ENCODE peak calls at places on chromosomes 7 and 10, in five cellular contexts. One of them, this sample, is unnamed.

GRCh38 chr10:52632591-52632990 is 140.0 kb downstream of the MBL2 start:
- DNase-seq in pancreas: no peak
- DNase-seq in H9: no peak
- DNase-seq in astrocyte: no peak
- DNase-seq in GM13977: no peak
- DNase-seq in this sample: no peak

GRCh38 chr7:71521506-71521905 is 389.6 kb downstream of the GALNT17 start:
- DNase-seq in pancreas: no peak
- DNase-seq in H9: no peak
- DNase-seq in astrocyte: peak
- DNase-seq in GM13977: no peak
- DNase-seq in this sample: no peak

GRCh38 chr7:130910949-130911944 is 177.2 kb upstream of the KLF14 start:
- DNase-seq in pancreas: no peak
- DNase-seq in H9: peak
- DNase-seq in astrocyte: peak
- DNase-seq in GM13977: no peak
- DNase-seq in this sample: no peak

GRCh38 chr10:31599626-31600504 is 280.8 kb downstream of the ZEB1 start:
- DNase-seq in pancreas: no peak
- DNase-seq in H9: peak
- DNase-seq in astrocyte: no peak
- DNase-seq in GM13977: no peak
- DNase-seq in this sample: no peak

GRCh38 chr7:93043393-93043985 is 74.3 kb downstream of the SAMD9 start:
- DNase-seq in pancreas: no peak
- DNase-seq in H9: peak
- DNase-seq in astrocyte: peak
- DNase-seq in GM13977: no peak
- DNase-seq in this sample: no peak

GRCh38 chr10:8133146-8133545 is 78.7 kb downstream of the GATA3 start:
- DNase-seq in pancreas: no peak
- DNase-seq in H9: no peak
- DNase-seq in astrocyte: peak
- DNase-seq in GM13977: peak
- DNase-seq in this sample: peak

GRCh38 chr7:137073571-137074325 is 205.3 kb downstream of the CHRM2 start:
- DNase-seq in pancreas: no peak
- DNase-seq in H9: no peak
- DNase-seq in astrocyte: peak
- DNase-seq in GM13977: no peak
- DNase-seq in this sample: no peak

GRCh38 chr10:2980116-2980515 is 87.2 kb upstream of the PFKP start:
- DNase-seq in pancreas: no peak
- DNase-seq in H9: no peak
- DNase-seq in astrocyte: peak
- DNase-seq in GM13977: no peak
- DNase-seq in this sample: no peak

GRCh38 chr7:106165328-106165727 is 53.2 kb upstream of the SYPL1 start:
- DNase-seq in pancreas: no peak
- DNase-seq in H9: no peak
- DNase-seq in astrocyte: peak
- DNase-seq in GM13977: no peak
- DNase-seq in this sample: no peak

GRCh38 chr10:131874991-131875451 is 25.8 kb upstream of the PPP2R2D start:
- DNase-seq in pancreas: peak
- DNase-seq in H9: peak
- DNase-seq in astrocyte: peak
- DNase-seq in GM13977: peak
- DNase-seq in this sample: peak

GRCh38 chr10:46216003-46216634 is 70.7 kb upstream of the ANTXRL start:
- DNase-seq in pancreas: no peak
- DNase-seq in H9: no peak
- DNase-seq in astrocyte: no peak
- DNase-seq in GM13977: peak
- DNase-seq in this sample: peak

GRCh38 chr10:132149917-132150316 is 36.8 kb upstream of the DPYSL4 start:
- DNase-seq in pancreas: no peak
- DNase-seq in H9: no peak
- DNase-seq in astrocyte: no peak
- DNase-seq in GM13977: no peak
- DNase-seq in this sample: no peak

GRCh38 chr7:111595780-111596179 is 33.5 kb upstream of the IMMP2L start:
- DNase-seq in pancreas: no peak
- DNase-seq in H9: no peak
- DNase-seq in astrocyte: no peak
- DNase-seq in GM13977: no peak
- DNase-seq in this sample: no peak

GRCh38 chr7:111535142-111535541 is 27.1 kb downstream of the IMMP2L start:
- DNase-seq in pancreas: no peak
- DNase-seq in H9: no peak
- DNase-seq in astrocyte: no peak
- DNase-seq in GM13977: no peak
- DNase-seq in this sample: no peak

GRCh38 chr10:77266242-77266641 is 371.4 kb downstream of the KCNMA1 start:
- DNase-seq in pancreas: no peak
- DNase-seq in H9: no peak
- DNase-seq in astrocyte: no peak
- DNase-seq in GM13977: no peak
- DNase-seq in this sample: no peak

GRCh38 chr7:47320296-47320695 is 261.6 kb downstream of the TNS3 start:
- DNase-seq in pancreas: no peak
- DNase-seq in H9: no peak
- DNase-seq in astrocyte: peak
- DNase-seq in GM13977: no peak
- DNase-seq in this sample: no peak

GRCh38 chr7:91168766-91169518 is 95.3 kb upstream of the FZD1 start:
- DNase-seq in pancreas: no peak
- DNase-seq in H9: no peak
- DNase-seq in astrocyte: peak
- DNase-seq in GM13977: no peak
- DNase-seq in this sample: no peak

GRCh38 chr7:47253650-47254080 is 328.2 kb downstream of the TNS3 start:
- DNase-seq in pancreas: no peak
- DNase-seq in H9: peak
- DNase-seq in astrocyte: peak
- DNase-seq in GM13977: peak
- DNase-seq in this sample: peak

GRCh38 chr7:64541438-64542359 is 21.2 kb downstream of the ZNF680 start:
- DNase-seq in pancreas: no peak
- DNase-seq in H9: no peak
- DNase-seq in astrocyte: peak
- DNase-seq in GM13977: no peak
- DNase-seq in this sample: no peak

DNA sequence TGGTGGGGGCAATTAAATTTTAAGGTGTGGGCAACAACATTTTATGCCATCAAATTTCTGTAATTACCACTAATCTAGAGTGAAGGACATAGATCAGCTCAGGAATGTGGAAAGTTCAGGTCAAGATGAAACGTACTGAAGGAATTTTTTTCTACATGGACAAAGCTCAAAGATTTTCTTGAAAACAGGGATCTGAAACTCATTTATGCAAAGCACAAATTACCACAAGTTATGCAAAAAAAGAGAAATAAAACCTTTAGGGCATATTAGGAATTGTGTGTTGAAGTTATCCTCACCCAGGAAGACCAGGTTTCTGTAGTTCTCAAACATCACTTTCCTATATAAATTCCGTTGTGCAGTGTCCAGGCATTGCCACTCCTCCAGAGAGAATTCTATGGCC is 18.9 kb downstream of the ZNF680 start:
- DNase-seq in pancreas: no peak
- DNase-seq in H9: no peak
- DNase-seq in astrocyte: no peak
- DNase-seq in GM13977: no peak
- DNase-seq in this sample: no peak
- TF ChIP-seq CTCF in pancreas: no peak
- TF ChIP-seq CTCF in H9: no peak
- TF ChIP-seq CTCF in astrocyte: no peak
- TF ChIP-seq CTCF in GM13977: no peak
- TF ChIP-seq CTCF in this sample: no peak

GRCh38 chr7:124515431-124515830 is 250.2 kb downstream of the GPR37 start:
- DNase-seq in pancreas: no peak
- DNase-seq in H9: no peak
- DNase-seq in astrocyte: no peak
- DNase-seq in GM13977: no peak
- DNase-seq in this sample: no peak
- TF ChIP-seq CTCF in pancreas: no peak
- TF ChIP-seq CTCF in H9: no peak
- TF ChIP-seq CTCF in astrocyte: no peak
- TF ChIP-seq CTCF in GM13977: no peak
- TF ChIP-seq CTCF in this sample: no peak

DNA sequence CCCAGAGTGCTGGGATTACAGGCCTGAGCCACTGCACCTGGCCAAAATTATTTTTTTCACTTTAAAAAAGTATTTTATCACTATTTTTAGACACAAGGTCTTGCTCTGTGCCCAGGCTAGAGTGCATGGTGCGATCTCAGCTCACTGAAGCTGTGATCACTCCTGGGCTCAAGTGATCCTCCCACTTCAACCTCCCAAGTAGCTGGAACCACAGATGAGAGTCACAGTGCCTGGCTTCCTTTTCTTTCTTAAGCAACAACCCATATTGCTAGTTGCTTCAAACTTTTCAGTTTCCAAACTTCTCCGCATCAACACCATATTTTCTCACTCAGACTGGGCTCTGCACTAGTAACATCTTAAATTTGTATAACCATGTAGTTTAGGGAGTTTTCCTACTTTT is 9.5 kb upstream of the SMC3 start:
- DNase-seq in pancreas: no peak
- DNase-seq in H9: no peak
- DNase-seq in astrocyte: no peak
- DNase-seq in GM13977: no peak
- DNase-seq in this sample: no peak
- TF ChIP-seq CTCF in pancreas: no peak
- TF ChIP-seq CTCF in H9: no peak
- TF ChIP-seq CTCF in astrocyte: no peak
- TF ChIP-seq CTCF in GM13977: no peak
- TF ChIP-seq CTCF in this sample: no peak

GRCh38 chr10:5018150-5018549 is 14.5 kb upstream of the AKR1C2 start:
- DNase-seq in pancreas: no peak
- DNase-seq in H9: no peak
- DNase-seq in astrocyte: no peak
- DNase-seq in GM13977: no peak
- DNase-seq in this sample: no peak

GRCh38 chr10:5012595-5012994 is 8.9 kb upstream of the AKR1C2 start:
- DNase-seq in pancreas: no peak
- DNase-seq in H9: no peak
- DNase-seq in astrocyte: no peak
- DNase-seq in GM13977: no peak
- DNase-seq in this sample: no peak

GRCh38 chr10:5013385-5013784 is 9.7 kb upstream of the AKR1C2 start:
- DNase-seq in pancreas: no peak
- DNase-seq in H9: no peak
- DNase-seq in astrocyte: no peak
- DNase-seq in GM13977: no peak
- DNase-seq in this sample: no peak

GRCh38 chr10:5014936-5015335 is 11.3 kb upstream of the AKR1C2 start:
- DNase-seq in pancreas: peak
- DNase-seq in H9: no peak
- DNase-seq in astrocyte: no peak
- DNase-seq in GM13977: no peak
- DNase-seq in this sample: no peak
- TF ChIP-seq CTCF in pancreas: no peak
- TF ChIP-seq CTCF in H9: no peak
- TF ChIP-seq CTCF in astrocyte: no peak
- TF ChIP-seq CTCF in GM13977: no peak
- TF ChIP-seq CTCF in this sample: no peak

GRCh38 chr10:88693392-88694020 is 12.5 kb upstream of the LIPK start:
- DNase-seq in pancreas: no peak
- DNase-seq in H9: no peak
- DNase-seq in astrocyte: no peak
- DNase-seq in GM13977: no peak
- DNase-seq in this sample: no peak
- TF ChIP-seq CTCF in pancreas: no peak
- TF ChIP-seq CTCF in H9: peak
- TF ChIP-seq CTCF in astrocyte: peak
- TF ChIP-seq CTCF in GM13977: no peak
- TF ChIP-seq CTCF in this sample: no peak

DNA sequence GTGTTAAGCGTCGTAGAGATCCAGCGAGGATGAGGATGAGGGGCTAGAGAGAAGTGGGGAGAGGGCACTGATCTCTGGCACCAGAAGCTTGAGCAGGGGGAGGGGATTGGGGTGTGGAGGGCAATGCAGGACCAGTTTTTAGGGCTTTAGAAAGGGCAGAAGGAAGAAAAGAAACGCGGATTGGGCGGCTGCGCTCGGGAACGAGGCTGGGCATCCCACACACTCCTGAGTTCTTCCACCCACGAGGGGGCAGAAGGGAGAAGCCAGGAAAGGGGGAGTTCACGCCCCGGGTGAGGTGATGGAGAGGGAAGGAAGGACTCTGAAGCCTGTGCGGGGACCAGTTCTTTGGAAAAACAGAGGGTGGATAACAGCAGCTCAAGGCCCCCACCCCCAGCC is 6.1 kb upstream of the VGF start:
- DNase-seq in pancreas: no peak
- DNase-seq in H9: no peak
- DNase-seq in astrocyte: no peak
- DNase-seq in GM13977: no peak
- DNase-seq in this sample: no peak
- TF ChIP-seq CTCF in pancreas: no peak
- TF ChIP-seq CTCF in H9: no peak
- TF ChIP-seq CTCF in astrocyte: no peak
- TF ChIP-seq CTCF in GM13977: no peak
- TF ChIP-seq CTCF in this sample: no peak

DNA sequence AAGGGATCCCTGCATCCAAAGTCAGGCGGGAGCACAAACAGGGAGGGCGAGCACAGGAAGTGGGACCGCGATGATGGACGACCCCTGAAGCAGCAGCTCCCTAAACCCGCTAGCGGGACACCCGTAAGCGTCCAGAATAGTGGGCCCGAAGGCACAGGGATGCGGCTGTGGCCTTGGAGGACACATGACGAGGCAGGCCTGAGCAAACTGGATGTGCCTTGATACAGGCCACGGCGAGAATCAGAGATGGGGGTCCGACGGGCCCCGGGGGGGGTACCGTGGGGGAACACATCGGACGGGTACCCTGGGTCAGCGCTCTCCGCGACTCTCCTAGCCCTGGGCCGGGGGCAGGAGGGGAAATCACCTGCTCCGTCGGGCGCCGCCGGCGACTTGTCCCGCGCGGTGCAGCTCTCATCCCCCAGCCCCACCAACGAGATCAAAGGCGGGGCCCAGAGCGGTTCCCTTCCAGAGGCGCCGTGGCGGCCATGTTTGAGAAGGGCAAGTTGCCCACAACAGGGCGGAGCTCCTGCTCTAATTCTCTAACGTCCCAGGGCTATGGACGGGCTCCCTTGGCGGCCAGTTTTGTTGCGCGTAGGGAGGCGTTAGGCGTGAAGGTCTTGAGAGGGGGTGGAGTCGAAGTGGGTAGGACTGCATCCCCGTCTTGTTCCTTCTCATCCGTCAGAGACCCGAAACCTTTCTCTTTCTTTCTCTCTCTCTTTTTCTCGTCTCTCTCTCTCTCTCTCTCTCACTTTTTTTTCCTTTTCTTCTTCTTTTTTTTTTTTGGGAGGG is at the start of gene CUEDC2:
- DNase-seq in pancreas: peak
- DNase-seq in H9: peak
- DNase-seq in astrocyte: peak
- DNase-seq in GM13977: peak
- DNase-seq in this sample: peak
- TF ChIP-seq CTCF in pancreas: no peak
- TF ChIP-seq CTCF in H9: no peak
- TF ChIP-seq CTCF in astrocyte: no peak
- TF ChIP-seq CTCF in GM13977: peak
- TF ChIP-seq CTCF in this sample: no peak

This sample was measured in GM20000.